ENCODE peak calls at places on chromosomes 12 and 14, in nine cellular contexts. One of them, this sample, is unnamed.

GRCh38 chr14:33229269-33229924 is 290.7 kb downstream of the NPAS3 start:
- DNase-seq in NCI-H1694 treated with DMSO at 0.1 percent for 48 hours: peak; percentile 81
- DNase-seq in AG08396: no peak
- DNase-seq in AML-193: no peak
- DNase-seq in activated CD4-positive, CD25-positive, alpha-beta regulatory T cell treated with anti-CD3 and anti-CD28 coated beads, Interleukin-2, amount 50 U/mL, for 16 hours: no peak
- DNase-seq in Right ventricle myocardium superior: no peak
- DNase-seq in HCEC 1CT: no peak
- DNase-seq in lung microvascular endothelial cell: no peak
- DNase-seq in HFF-Myc: no peak
- DNase-seq in this sample: no peak

GRCh38 chr14:96102071-96102856 is 63.1 kb downstream of the C14orf132 start:
- DNase-seq in activated CD4-positive, CD25-positive, alpha-beta regulatory T cell treated with anti-CD3 and anti-CD28 coated beads, Interleukin-2, amount 50 U/mL, for 16 hours: no peak
- DNase-seq in HCEC 1CT: no peak
- DNase-seq in AG08396: no peak
- DNase-seq in AML-193: no peak
- DNase-seq in Right ventricle myocardium superior: no peak
- DNase-seq in NCI-H1694 treated with DMSO at 0.1 percent for 48 hours: no peak
- DNase-seq in lung microvascular endothelial cell: no peak
- DNase-seq in HFF-Myc: no peak
- DNase-seq in this sample: no peak

GRCh38 chr14:89613260-89614008 is 196.4 kb upstream of the FOXN3 start:
- DNase-seq in lung microvascular endothelial cell: no peak
- DNase-seq in HFF-Myc: no peak
- DNase-seq in Right ventricle myocardium superior: no peak
- DNase-seq in AG08396: no peak
- DNase-seq in activated CD4-positive, CD25-positive, alpha-beta regulatory T cell treated with anti-CD3 and anti-CD28 coated beads, Interleukin-2, amount 50 U/mL, for 16 hours: no peak
- DNase-seq in NCI-H1694 treated with DMSO at 0.1 percent for 48 hours: no peak
- DNase-seq in AML-193: no peak
- DNase-seq in HCEC 1CT: no peak
- DNase-seq in this sample: no peak

GRCh38 chr12:42481368-42481767 is 108.2 kb downstream of the PRICKLE1 start:
- DNase-seq in activated CD4-positive, CD25-positive, alpha-beta regulatory T cell treated with anti-CD3 and anti-CD28 coated beads, Interleukin-2, amount 50 U/mL, for 16 hours: no peak
- DNase-seq in AML-193: no peak
- DNase-seq in Right ventricle myocardium superior: no peak
- DNase-seq in AG08396: no peak
- DNase-seq in HCEC 1CT: no peak
- DNase-seq in HFF-Myc: no peak
- DNase-seq in lung microvascular endothelial cell: peak; percentile 51
- DNase-seq in NCI-H1694 treated with DMSO at 0.1 percent for 48 hours: no peak
- DNase-seq in this sample: peak; percentile 58

GRCh38 chr12:108750471-108751402 is 19.4 kb upstream of the CORO1C start:
- DNase-seq in NCI-H1694 treated with DMSO at 0.1 percent for 48 hours: peak; percentile 12
- DNase-seq in AG08396: no peak
- DNase-seq in HCEC 1CT: no peak
- DNase-seq in lung microvascular endothelial cell: no peak
- DNase-seq in Right ventricle myocardium superior: no peak
- DNase-seq in activated CD4-positive, CD25-positive, alpha-beta regulatory T cell treated with anti-CD3 and anti-CD28 coated beads, Interleukin-2, amount 50 U/mL, for 16 hours: no peak
- DNase-seq in AML-193: no peak
- DNase-seq in HFF-Myc: no peak
- DNase-seq in this sample: no peak

GRCh38 chr12:10018390-10018789 is 8.0 kb downstream of the CLEC12B start:
- DNase-seq in activated CD4-positive, CD25-positive, alpha-beta regulatory T cell treated with anti-CD3 and anti-CD28 coated beads, Interleukin-2, amount 50 U/mL, for 16 hours: no peak
- DNase-seq in AG08396: peak; percentile 21
- DNase-seq in HFF-Myc: no peak
- DNase-seq in AML-193: peak; percentile 35
- DNase-seq in HCEC 1CT: peak; percentile 50
- DNase-seq in Right ventricle myocardium superior: no peak
- DNase-seq in NCI-H1694 treated with DMSO at 0.1 percent for 48 hours: no peak
- DNase-seq in lung microvascular endothelial cell: no peak
- DNase-seq in this sample: no peak

GRCh38 chr12:57377103-57377840 is 53.6 kb downstream of the R3HDM2 start:
- DNase-seq in HFF-Myc: no peak
- DNase-seq in AML-193: no peak
- DNase-seq in Right ventricle myocardium superior: no peak
- DNase-seq in HCEC 1CT: no peak
- DNase-seq in activated CD4-positive, CD25-positive, alpha-beta regulatory T cell treated with anti-CD3 and anti-CD28 coated beads, Interleukin-2, amount 50 U/mL, for 16 hours: no peak
- DNase-seq in lung microvascular endothelial cell: no peak
- DNase-seq in AG08396: no peak
- DNase-seq in NCI-H1694 treated with DMSO at 0.1 percent for 48 hours: no peak
- DNase-seq in this sample: peak; percentile 92

GRCh38 chr12:106753526-106753925 is 21.0 kb upstream of the RIC8B start:
- DNase-seq in AG08396: no peak
- DNase-seq in HFF-Myc: no peak
- DNase-seq in HCEC 1CT: no peak
- DNase-seq in lung microvascular endothelial cell: no peak
- DNase-seq in activated CD4-positive, CD25-positive, alpha-beta regulatory T cell treated with anti-CD3 and anti-CD28 coated beads, Interleukin-2, amount 50 U/mL, for 16 hours: no peak
- DNase-seq in AML-193: no peak
- DNase-seq in NCI-H1694 treated with DMSO at 0.1 percent for 48 hours: no peak
- DNase-seq in Right ventricle myocardium superior: no peak
- DNase-seq in this sample: no peak

GRCh38 chr12:102474438-102475064 is 5.8 kb downstream of the IGF1 start:
- DNase-seq in HFF-Myc: no peak
- DNase-seq in Right ventricle myocardium superior: no peak
- DNase-seq in AML-193: no peak
- DNase-seq in AG08396: no peak
- DNase-seq in activated CD4-positive, CD25-positive, alpha-beta regulatory T cell treated with anti-CD3 and anti-CD28 coated beads, Interleukin-2, amount 50 U/mL, for 16 hours: no peak
- DNase-seq in lung microvascular endothelial cell: no peak
- DNase-seq in HCEC 1CT: no peak
- DNase-seq in NCI-H1694 treated with DMSO at 0.1 percent for 48 hours: no peak
- DNase-seq in this sample: peak; percentile 63

GRCh38 chr12:28568083-28568482 is 377.8 kb downstream of the CCDC91 start:
- DNase-seq in AML-193: no peak
- DNase-seq in activated CD4-positive, CD25-positive, alpha-beta regulatory T cell treated with anti-CD3 and anti-CD28 coated beads, Interleukin-2, amount 50 U/mL, for 16 hours: no peak
- DNase-seq in Right ventricle myocardium superior: no peak
- DNase-seq in NCI-H1694 treated with DMSO at 0.1 percent for 48 hours: no peak
- DNase-seq in HFF-Myc: peak; percentile 93
- DNase-seq in AG08396: peak; percentile 78
- DNase-seq in HCEC 1CT: peak; percentile 97
- DNase-seq in lung microvascular endothelial cell: no peak
- DNase-seq in this sample: no peak

GRCh38 chr14:103686831-103687485 is 28.3 kb downstream of the XRCC3 start:
- DNase-seq in lung microvascular endothelial cell: peak; percentile 70
- DNase-seq in AG08396: no peak
- DNase-seq in HCEC 1CT: no peak
- DNase-seq in Right ventricle myocardium superior: no peak
- DNase-seq in HFF-Myc: no peak
- DNase-seq in activated CD4-positive, CD25-positive, alpha-beta regulatory T cell treated with anti-CD3 and anti-CD28 coated beads, Interleukin-2, amount 50 U/mL, for 16 hours: no peak
- DNase-seq in NCI-H1694 treated with DMSO at 0.1 percent for 48 hours: no peak
- DNase-seq in AML-193: no peak
- DNase-seq in this sample: no peak

GRCh38 chr14:44353805-44354204 is 153.3 kb downstream of the FSCB start:
- DNase-seq in lung microvascular endothelial cell: no peak
- DNase-seq in HFF-Myc: no peak
- DNase-seq in AML-193: no peak
- DNase-seq in Right ventricle myocardium superior: no peak
- DNase-seq in AG08396: no peak
- DNase-seq in activated CD4-positive, CD25-positive, alpha-beta regulatory T cell treated with anti-CD3 and anti-CD28 coated beads, Interleukin-2, amount 50 U/mL, for 16 hours: no peak
- DNase-seq in NCI-H1694 treated with DMSO at 0.1 percent for 48 hours: no peak
- DNase-seq in HCEC 1CT: no peak
- DNase-seq in this sample: no peak

GRCh38 chr12:126347421-126347820 is 1282.2 kb downstream of the AACS start:
- DNase-seq in NCI-H1694 treated with DMSO at 0.1 percent for 48 hours: no peak
- DNase-seq in activated CD4-positive, CD25-positive, alpha-beta regulatory T cell treated with anti-CD3 and anti-CD28 coated beads, Interleukin-2, amount 50 U/mL, for 16 hours: no peak
- DNase-seq in Right ventricle myocardium superior: no peak
- DNase-seq in HFF-Myc: no peak
- DNase-seq in AG08396: no peak
- DNase-seq in AML-193: no peak
- DNase-seq in lung microvascular endothelial cell: no peak
- DNase-seq in HCEC 1CT: no peak
- DNase-seq in this sample: no peak

GRCh38 chr12:12333407-12333831 is 16.6 kb downstream of the MANSC1 start:
- DNase-seq in Right ventricle myocardium superior: no peak
- DNase-seq in HCEC 1CT: no peak
- DNase-seq in AML-193: no peak
- DNase-seq in NCI-H1694 treated with DMSO at 0.1 percent for 48 hours: no peak
- DNase-seq in HFF-Myc: no peak
- DNase-seq in activated CD4-positive, CD25-positive, alpha-beta regulatory T cell treated with anti-CD3 and anti-CD28 coated beads, Interleukin-2, amount 50 U/mL, for 16 hours: no peak
- DNase-seq in lung microvascular endothelial cell: no peak
- DNase-seq in AG08396: no peak
- DNase-seq in this sample: no peak

GRCh38 chr12:66050610-66051009 is 79.9 kb downstream of the LLPH start:
- DNase-seq in lung microvascular endothelial cell: no peak
- DNase-seq in AML-193: no peak
- DNase-seq in HCEC 1CT: no peak
- DNase-seq in activated CD4-positive, CD25-positive, alpha-beta regulatory T cell treated with anti-CD3 and anti-CD28 coated beads, Interleukin-2, amount 50 U/mL, for 16 hours: no peak
- DNase-seq in AG08396: no peak
- DNase-seq in NCI-H1694 treated with DMSO at 0.1 percent for 48 hours: no peak
- DNase-seq in Right ventricle myocardium superior: no peak
- DNase-seq in HFF-Myc: no peak
- DNase-seq in this sample: no peak

GRCh38 chr12:63922446-63922845 is 77.9 kb downstream of the SRGAP1 start:
- DNase-seq in lung microvascular endothelial cell: no peak
- DNase-seq in activated CD4-positive, CD25-positive, alpha-beta regulatory T cell treated with anti-CD3 and anti-CD28 coated beads, Interleukin-2, amount 50 U/mL, for 16 hours: no peak
- DNase-seq in Right ventricle myocardium superior: no peak
- DNase-seq in HCEC 1CT: peak; percentile 60
- DNase-seq in AG08396: peak; percentile 17
- DNase-seq in AML-193: no peak
- DNase-seq in NCI-H1694 treated with DMSO at 0.1 percent for 48 hours: no peak
- DNase-seq in HFF-Myc: no peak
- DNase-seq in this sample: no peak

GRCh38 chr12:85424581-85425348 is 144.7 kb downstream of the ALX1 start:
- DNase-seq in lung microvascular endothelial cell: peak; percentile 46
- DNase-seq in HCEC 1CT: no peak
- DNase-seq in NCI-H1694 treated with DMSO at 0.1 percent for 48 hours: peak; percentile 15
- DNase-seq in AG08396: no peak
- DNase-seq in AML-193: peak; percentile 75
- DNase-seq in HFF-Myc: no peak
- DNase-seq in Right ventricle myocardium superior: no peak
- DNase-seq in activated CD4-positive, CD25-positive, alpha-beta regulatory T cell treated with anti-CD3 and anti-CD28 coated beads, Interleukin-2, amount 50 U/mL, for 16 hours: no peak
- DNase-seq in this sample: peak; percentile 83

GRCh38 chr12:103783744-103784664 is 57.0 kb downstream of the NT5DC3 start:
- DNase-seq in AG08396: no peak
- DNase-seq in Right ventricle myocardium superior: no peak
- DNase-seq in HFF-Myc: no peak
- DNase-seq in AML-193: no peak
- DNase-seq in NCI-H1694 treated with DMSO at 0.1 percent for 48 hours: no peak
- DNase-seq in HCEC 1CT: no peak
- DNase-seq in lung microvascular endothelial cell: no peak
- DNase-seq in activated CD4-positive, CD25-positive, alpha-beta regulatory T cell treated with anti-CD3 and anti-CD28 coated beads, Interleukin-2, amount 50 U/mL, for 16 hours: no peak
- DNase-seq in this sample: no peak

GRCh38 chr14:95328876-95329503 is 9.3 kb upstream of the CLMN start:
- DNase-seq in lung microvascular endothelial cell: no peak
- DNase-seq in Right ventricle myocardium superior: no peak
- DNase-seq in NCI-H1694 treated with DMSO at 0.1 percent for 48 hours: no peak
- DNase-seq in HCEC 1CT: no peak
- DNase-seq in AML-193: no peak
- DNase-seq in HFF-Myc: no peak
- DNase-seq in AG08396: no peak
- DNase-seq in activated CD4-positive, CD25-positive, alpha-beta regulatory T cell treated with anti-CD3 and anti-CD28 coated beads, Interleukin-2, amount 50 U/mL, for 16 hours: no peak
- DNase-seq in this sample: no peak

GRCh38 chr12:49027846-49028245 is 9.3 kb upstream of the PRKAG1 start:
- DNase-seq in HFF-Myc: no peak
- DNase-seq in HCEC 1CT: no peak
- DNase-seq in Right ventricle myocardium superior: no peak
- DNase-seq in NCI-H1694 treated with DMSO at 0.1 percent for 48 hours: no peak
- DNase-seq in AG08396: no peak
- DNase-seq in lung microvascular endothelial cell: no peak
- DNase-seq in activated CD4-positive, CD25-positive, alpha-beta regulatory T cell treated with anti-CD3 and anti-CD28 coated beads, Interleukin-2, amount 50 U/mL, for 16 hours: no peak
- DNase-seq in AML-193: no peak
- DNase-seq in this sample: no peak

GRCh38 chr14:95153866-95154265 is 3.5 kb downstream of the DICER1 start:
- DNase-seq in lung microvascular endothelial cell: no peak
- DNase-seq in activated CD4-positive, CD25-positive, alpha-beta regulatory T cell treated with anti-CD3 and anti-CD28 coated beads, Interleukin-2, amount 50 U/mL, for 16 hours: no peak
- DNase-seq in AML-193: no peak
- DNase-seq in Right ventricle myocardium superior: no peak
- DNase-seq in HCEC 1CT: no peak
- DNase-seq in NCI-H1694 treated with DMSO at 0.1 percent for 48 hours: no peak
- DNase-seq in AG08396: no peak
- DNase-seq in HFF-Myc: no peak
- DNase-seq in this sample: no peak

GRCh38 chr12:132506730-132507538 is 17.0 kb downstream of the FBRSL1 start:
- DNase-seq in AML-193: no peak
- DNase-seq in HFF-Myc: peak; percentile 61
- DNase-seq in lung microvascular endothelial cell: peak; percentile 76
- DNase-seq in HCEC 1CT: peak; percentile 12
- DNase-seq in NCI-H1694 treated with DMSO at 0.1 percent for 48 hours: no peak
- DNase-seq in Right ventricle myocardium superior: peak; percentile 94
- DNase-seq in AG08396: peak; percentile 93
- DNase-seq in activated CD4-positive, CD25-positive, alpha-beta regulatory T cell treated with anti-CD3 and anti-CD28 coated beads, Interleukin-2, amount 50 U/mL, for 16 hours: no peak
- DNase-seq in this sample: no peak

GRCh38 chr12:67394600-67394999 is 125.4 kb downstream of the CAND1 start:
- DNase-seq in NCI-H1694 treated with DMSO at 0.1 percent for 48 hours: no peak
- DNase-seq in lung microvascular endothelial cell: no peak
- DNase-seq in AG08396: peak; percentile 62
- DNase-seq in AML-193: no peak
- DNase-seq in HCEC 1CT: peak; percentile 46
- DNase-seq in HFF-Myc: no peak
- DNase-seq in activated CD4-positive, CD25-positive, alpha-beta regulatory T cell treated with anti-CD3 and anti-CD28 coated beads, Interleukin-2, amount 50 U/mL, for 16 hours: no peak
- DNase-seq in Right ventricle myocardium superior: peak; percentile 75
- DNase-seq in this sample: no peak

GRCh38 chr12:85725991-85726390 is 110.2 kb downstream of the RASSF9 start:
- DNase-seq in AG08396: no peak
- DNase-seq in AML-193: no peak
- DNase-seq in HCEC 1CT: peak; percentile 19
- DNase-seq in lung microvascular endothelial cell: no peak
- DNase-seq in HFF-Myc: no peak
- DNase-seq in NCI-H1694 treated with DMSO at 0.1 percent for 48 hours: no peak
- DNase-seq in activated CD4-positive, CD25-positive, alpha-beta regulatory T cell treated with anti-CD3 and anti-CD28 coated beads, Interleukin-2, amount 50 U/mL, for 16 hours: no peak
- DNase-seq in Right ventricle myocardium superior: no peak
- DNase-seq in this sample: peak; percentile 26

GRCh38 chr12:13630354-13630753 is 351.0 kb downstream of the GRIN2B start:
- DNase-seq in AG08396: no peak
- DNase-seq in HCEC 1CT: no peak
- DNase-seq in lung microvascular endothelial cell: no peak
- DNase-seq in Right ventricle myocardium superior: no peak
- DNase-seq in NCI-H1694 treated with DMSO at 0.1 percent for 48 hours: no peak
- DNase-seq in AML-193: no peak
- DNase-seq in activated CD4-positive, CD25-positive, alpha-beta regulatory T cell treated with anti-CD3 and anti-CD28 coated beads, Interleukin-2, amount 50 U/mL, for 16 hours: no peak
- DNase-seq in HFF-Myc: no peak
- DNase-seq in this sample: no peak

GRCh38 chr12:33484161-33484560 is 44.5 kb upstream of the SYT10 start:
- DNase-seq in HCEC 1CT: no peak
- DNase-seq in activated CD4-positive, CD25-positive, alpha-beta regulatory T cell treated with anti-CD3 and anti-CD28 coated beads, Interleukin-2, amount 50 U/mL, for 16 hours: no peak
- DNase-seq in lung microvascular endothelial cell: no peak
- DNase-seq in NCI-H1694 treated with DMSO at 0.1 percent for 48 hours: no peak
- DNase-seq in AG08396: no peak
- DNase-seq in Right ventricle myocardium superior: no peak
- DNase-seq in HFF-Myc: no peak
- DNase-seq in AML-193: no peak
- DNase-seq in this sample: no peak

GRCh38 chr12:42588981-42589464 is 523 bp downstream of the PRICKLE1 start:
- DNase-seq in lung microvascular endothelial cell: peak; percentile 33
- DNase-seq in HFF-Myc: no peak
- DNase-seq in HCEC 1CT: peak; percentile 17
- DNase-seq in activated CD4-positive, CD25-positive, alpha-beta regulatory T cell treated with anti-CD3 and anti-CD28 coated beads, Interleukin-2, amount 50 U/mL, for 16 hours: no peak
- DNase-seq in AG08396: peak; percentile 43
- DNase-seq in Right ventricle myocardium superior: peak; percentile 50
- DNase-seq in NCI-H1694 treated with DMSO at 0.1 percent for 48 hours: peak; percentile 19
- DNase-seq in AML-193: no peak
- DNase-seq in this sample: peak; percentile 73

GRCh38 chr12:16870845-16871244 is 264.9 kb upstream of the LMO3 start:
- DNase-seq in Right ventricle myocardium superior: no peak
- DNase-seq in AG08396: no peak
- DNase-seq in HCEC 1CT: no peak
- DNase-seq in NCI-H1694 treated with DMSO at 0.1 percent for 48 hours: no peak
- DNase-seq in HFF-Myc: no peak
- DNase-seq in activated CD4-positive, CD25-positive, alpha-beta regulatory T cell treated with anti-CD3 and anti-CD28 coated beads, Interleukin-2, amount 50 U/mL, for 16 hours: no peak
- DNase-seq in AML-193: no peak
- DNase-seq in lung microvascular endothelial cell: no peak
- DNase-seq in this sample: peak; percentile 60

GRCh38 chr12:131164096-131164872 is 210.6 kb downstream of the ADGRD1 start:
- DNase-seq in HFF-Myc: no peak
- DNase-seq in Right ventricle myocardium superior: no peak
- DNase-seq in AML-193: no peak
- DNase-seq in lung microvascular endothelial cell: no peak
- DNase-seq in HCEC 1CT: no peak
- DNase-seq in NCI-H1694 treated with DMSO at 0.1 percent for 48 hours: no peak
- DNase-seq in AG08396: no peak
- DNase-seq in activated CD4-positive, CD25-positive, alpha-beta regulatory T cell treated with anti-CD3 and anti-CD28 coated beads, Interleukin-2, amount 50 U/mL, for 16 hours: no peak
- DNase-seq in this sample: no peak

GRCh38 chr14:99427632-99428315 is 52.9 kb downstream of the SETD3 start:
- DNase-seq in AML-193: no peak
- DNase-seq in activated CD4-positive, CD25-positive, alpha-beta regulatory T cell treated with anti-CD3 and anti-CD28 coated beads, Interleukin-2, amount 50 U/mL, for 16 hours: no peak
- DNase-seq in NCI-H1694 treated with DMSO at 0.1 percent for 48 hours: no peak
- DNase-seq in AG08396: no peak
- DNase-seq in Right ventricle myocardium superior: no peak
- DNase-seq in HFF-Myc: peak; percentile 50
- DNase-seq in lung microvascular endothelial cell: no peak
- DNase-seq in HCEC 1CT: no peak
- DNase-seq in this sample: no peak

GRCh38 chr14:69360438-69361108 is 37.5 kb downstream of the ERH start:
- DNase-seq in activated CD4-positive, CD25-positive, alpha-beta regulatory T cell treated with anti-CD3 and anti-CD28 coated beads, Interleukin-2, amount 50 U/mL, for 16 hours: no peak
- DNase-seq in NCI-H1694 treated with DMSO at 0.1 percent for 48 hours: no peak
- DNase-seq in Right ventricle myocardium superior: no peak
- DNase-seq in AG08396: no peak
- DNase-seq in lung microvascular endothelial cell: no peak
- DNase-seq in HFF-Myc: no peak
- DNase-seq in AML-193: no peak
- DNase-seq in HCEC 1CT: no peak
- DNase-seq in this sample: no peak